ENCODE peak calls at places on chromosomes 12 and 14, in five cellular contexts. L is H4; H is cardiac muscle cell; U is right cardiac atrium; Q is activated CD4-positive, alpha-beta memory T cell treated with anti-CD3 and anti-CD28 coated beads for 36 hours. D is an unnamed sample.

GRCh38 chr12:123050331-123050809 is 69.9 kb downstream of the ARL6IP4 start:
- DNase-seq in L (peak; percentile 47), H (no peak), U (no peak), Q (peak; percentile 17), D (no peak)

GRCh38 chr12:109640961-109641360 is 67.4 kb downstream of the MVK start:
- DNase-seq in L (no peak), H (no peak), U (no peak), Q (no peak), D (no peak)

GRCh38 chr12:104049278-104050257 is at the start of gene GLT8D2:
- DNase-seq in L (peak; percentile 69), H (peak; percentile 84), U (peak; percentile 54), Q (no peak), D (no peak)

GRCh38 chr12:40953076-40953475 is 235.0 kb upstream of the PDZRN4 start:
- DNase-seq in L (peak; percentile 51), H (peak; percentile 26), U (no peak), Q (no peak), D (no peak)

GRCh38 chr12:124567035-124567672 is at the start of gene NCOR2:
- DNase-seq in L (no peak), H (no peak), U (no peak), Q (peak; percentile 59), D (no peak)

GRCh38 chr12:120118710-120119097 is 2.2 kb upstream of the RAB35 start:
- DNase-seq in L (no peak), H (no peak), U (no peak), Q (no peak), D (no peak)

GRCh38 chr12:49854976-49855375 is 12.1 kb upstream of the BCDIN3D start:
- DNase-seq in L (no peak), H (no peak), U (no peak), Q (no peak), D (no peak)

GRCh38 chr12:121996945-121997612 is 24.6 kb upstream of the BCL7A start:
- DNase-seq in L (no peak), H (no peak), U (no peak), Q (no peak), D (no peak)

GRCh38 chr12:66861157-66861750 is 182.4 kb upstream of the GRIP1 start:
- DNase-seq in L (peak; percentile 44), H (peak; percentile 66), U (peak; percentile 41), Q (peak; percentile 73), D (no peak)

GRCh38 chr12:56581418-56582145 is 48.5 kb downstream of the BAZ2A start:
- DNase-seq in L (no peak), H (no peak), U (no peak), Q (peak; percentile 41), D (no peak)

GRCh38 chr12:13764748-13765147 is 216.7 kb downstream of the GRIN2B start:
- DNase-seq in L (no peak), H (no peak), U (no peak), Q (no peak), D (no peak)

GRCh38 chr12:57381693-57382220 is 49.1 kb downstream of the R3HDM2 start:
- DNase-seq in L (no peak), H (no peak), U (no peak), Q (no peak), D (no peak)

GRCh38 chr12:90299121-90299520 is 590.5 kb upstream of the ATP2B1 start:
- DNase-seq in L (peak; percentile 13), H (peak; percentile 45), U (no peak), Q (no peak), D (no peak)

GRCh38 chr12:102885043-102885932 is 31.8 kb downstream of the PAH start:
- DNase-seq in L (no peak), H (no peak), U (no peak), Q (no peak), D (no peak)

GRCh38 chr14:73795466-73795865 is 56.2 kb upstream of the PTGR2 start:
- DNase-seq in L (no peak), H (no peak), U (no peak), Q (no peak), D (no peak)

D was measured in CD14-positive monocyte.